ENCODE peak calls at places on chromosomes 2 and 18, in five cellular contexts. One of them, this sample, is unnamed.

GRCh38 chr18:80023173-80023572 is 11.1 kb upstream of the RBFA start:
- DNase-seq in GM23248: peak; percentile 9
- DNase-seq in OCI-LY7: peak; percentile 19
- DNase-seq in GM23338: peak; percentile 70
- DNase-seq in SK-N-SH: no peak
- DNase-seq in this sample: no peak

GRCh38 chr2:12931211-12931844 is 214.6 kb downstream of the TRIB2 start:
- DNase-seq in SK-N-SH: peak; percentile 75
- DNase-seq in GM23248: peak; percentile 75
- DNase-seq in GM23338: peak; percentile 69
- DNase-seq in OCI-LY7: peak; percentile 23
- DNase-seq in this sample: peak; percentile 13

GRCh38 chr2:173750332-173750731 is 214.8 kb downstream of the SP3 start:
- DNase-seq in GM23338: peak; percentile 82
- DNase-seq in SK-N-SH: no peak
- DNase-seq in OCI-LY7: no peak
- DNase-seq in GM23248: peak; percentile 33
- DNase-seq in this sample: no peak

GRCh38 chr18:50194623-50195532 is at the start of gene MYO5B:
- DNase-seq in GM23248: peak; percentile 5
- DNase-seq in GM23338: peak; percentile 89
- DNase-seq in SK-N-SH: peak; percentile 86
- DNase-seq in OCI-LY7: peak; percentile 10
- DNase-seq in this sample: peak; percentile 94

GRCh38 chr2:152813381-152813780 is 95.0 kb downstream of the ARL6IP6 start:
- DNase-seq in SK-N-SH: no peak
- DNase-seq in OCI-LY7: no peak
- DNase-seq in GM23248: no peak
- DNase-seq in GM23338: no peak
- DNase-seq in this sample: no peak

GRCh38 chr2:232974431-232974830 is 38.6 kb downstream of the NGEF start:
- DNase-seq in GM23248: no peak
- DNase-seq in SK-N-SH: no peak
- DNase-seq in OCI-LY7: no peak
- DNase-seq in GM23338: no peak
- DNase-seq in this sample: no peak

GRCh38 chr2:237861-238260 is 26.0 kb downstream of the SH3YL1 start:
- DNase-seq in OCI-LY7: no peak
- DNase-seq in SK-N-SH: no peak
- DNase-seq in GM23338: no peak
- DNase-seq in GM23248: no peak
- DNase-seq in this sample: no peak

GRCh38 chr18:22632191-22632590 is 214.5 kb upstream of the CTAGE1 start:
- DNase-seq in GM23338: no peak
- DNase-seq in OCI-LY7: no peak
- DNase-seq in SK-N-SH: no peak
- DNase-seq in GM23248: peak; percentile 10
- DNase-seq in this sample: no peak

GRCh38 chr2:11995381-11995947 is 249.0 kb downstream of the LPIN1 start:
- DNase-seq in GM23248: peak; percentile 61
- DNase-seq in OCI-LY7: no peak
- DNase-seq in GM23338: no peak
- DNase-seq in SK-N-SH: no peak
- DNase-seq in this sample: no peak

GRCh38 chr2:32783468-32783867 is 155.6 kb downstream of the TTC27 start:
- DNase-seq in GM23248: no peak
- DNase-seq in GM23338: no peak
- DNase-seq in OCI-LY7: no peak
- DNase-seq in SK-N-SH: no peak
- DNase-seq in this sample: no peak

GRCh38 chr2:218284106-218284811 is 8.0 kb downstream of the TMBIM1 start:
- DNase-seq in GM23338: no peak
- DNase-seq in OCI-LY7: no peak
- DNase-seq in GM23248: peak; percentile 94
- DNase-seq in SK-N-SH: no peak
- DNase-seq in this sample: peak; percentile 91

GRCh38 chr2:152925540-152926448 is 207.4 kb downstream of the ARL6IP6 start:
- DNase-seq in OCI-LY7: peak; percentile 56
- DNase-seq in GM23338: peak; percentile 92
- DNase-seq in GM23248: peak; percentile 64
- DNase-seq in SK-N-SH: peak; percentile 51
- DNase-seq in this sample: peak; percentile 65

GRCh38 chr18:62198259-62198658 is 11.2 kb downstream of the RELCH start:
- DNase-seq in OCI-LY7: no peak
- DNase-seq in SK-N-SH: no peak
- DNase-seq in GM23248: peak; percentile 66
- DNase-seq in GM23338: no peak
- DNase-seq in this sample: no peak

GRCh38 chr2:106642679-106643078 is 155.5 kb downstream of the CD8B2 start:
- DNase-seq in SK-N-SH: no peak
- DNase-seq in GM23248: no peak
- DNase-seq in GM23338: no peak
- DNase-seq in OCI-LY7: no peak
- DNase-seq in this sample: no peak

GRCh38 chr2:96691022-96691612 is 48.6 kb downstream of the FER1L5 start:
- DNase-seq in OCI-LY7: no peak
- DNase-seq in GM23338: no peak
- DNase-seq in GM23248: no peak
- DNase-seq in SK-N-SH: no peak
- DNase-seq in this sample: no peak

GRCh38 chr2:115084446-115084845 is 642.0 kb downstream of the DPP10 start:
- DNase-seq in GM23338: no peak
- DNase-seq in SK-N-SH: no peak
- DNase-seq in GM23248: no peak
- DNase-seq in OCI-LY7: no peak
- DNase-seq in this sample: no peak

GRCh38 chr2:221397179-221397578 is 174.9 kb downstream of the EPHA4 start:
- DNase-seq in GM23338: no peak
- DNase-seq in OCI-LY7: no peak
- DNase-seq in SK-N-SH: no peak
- DNase-seq in GM23248: peak; percentile 12
- DNase-seq in this sample: no peak

GRCh38 chr2:177545143-177545542 is 152.6 kb downstream of the AGPS start:
- DNase-seq in GM23248: no peak
- DNase-seq in SK-N-SH: no peak
- DNase-seq in GM23338: no peak
- DNase-seq in OCI-LY7: peak; percentile 53
- DNase-seq in this sample: peak; percentile 77

GRCh38 chr18:12038082-12038660 is 55.5 kb upstream of the ANKRD62 start:
- DNase-seq in OCI-LY7: no peak
- DNase-seq in SK-N-SH: peak; percentile 43
- DNase-seq in GM23248: peak; percentile 78
- DNase-seq in GM23338: peak; percentile 75
- DNase-seq in this sample: no peak

GRCh38 chr2:69811591-69811990 is 17.9 kb upstream of the GMCL1 start:
- DNase-seq in OCI-LY7: no peak
- DNase-seq in GM23338: no peak
- DNase-seq in GM23248: no peak
- DNase-seq in SK-N-SH: no peak
- DNase-seq in this sample: no peak

GRCh38 chr2:137888845-137889244 is 75.4 kb upstream of the HNMT start:
- DNase-seq in OCI-LY7: no peak
- DNase-seq in SK-N-SH: peak; percentile 25
- DNase-seq in GM23248: peak; percentile 23
- DNase-seq in GM23338: peak; percentile 75
- DNase-seq in this sample: peak; percentile 45

GRCh38 chr18:61992285-61992684 is 99.5 kb upstream of the RNF152 start:
- DNase-seq in GM23338: no peak
- DNase-seq in OCI-LY7: no peak
- DNase-seq in SK-N-SH: no peak
- DNase-seq in GM23248: peak; percentile 81
- DNase-seq in this sample: no peak

GRCh38 chr18:54109131-54109683 is 115.3 kb downstream of the MBD2 start:
- DNase-seq in OCI-LY7: no peak
- DNase-seq in SK-N-SH: no peak
- DNase-seq in GM23338: no peak
- DNase-seq in GM23248: peak; percentile 69
- DNase-seq in this sample: no peak

GRCh38 chr2:222239091-222239490 is 59.7 kb downstream of the PAX3 start:
- DNase-seq in GM23338: peak; percentile 29
- DNase-seq in OCI-LY7: no peak
- DNase-seq in SK-N-SH: no peak
- DNase-seq in GM23248: no peak
- DNase-seq in this sample: no peak

GRCh38 chr18:1668284-1668683 is 763.6 kb downstream of the ADCYAP1 start:
- DNase-seq in SK-N-SH: no peak
- DNase-seq in GM23338: no peak
- DNase-seq in OCI-LY7: no peak
- DNase-seq in GM23248: no peak
- DNase-seq in this sample: no peak

GRCh38 chr18:1663879-1664705 is 759.4 kb downstream of the ADCYAP1 start:
- DNase-seq in OCI-LY7: peak; percentile 40
- DNase-seq in SK-N-SH: peak; percentile 3
- DNase-seq in GM23248: peak; percentile 23
- DNase-seq in GM23338: peak; percentile 89
- DNase-seq in this sample: peak; percentile 47

GRCh38 chr18:1659190-1659589 is 754.5 kb downstream of the ADCYAP1 start:
- DNase-seq in GM23338: no peak
- DNase-seq in OCI-LY7: no peak
- DNase-seq in GM23248: no peak
- DNase-seq in SK-N-SH: no peak
- DNase-seq in this sample: no peak

GRCh38 chr18:1665064-1665463 is 760.4 kb downstream of the ADCYAP1 start:
- DNase-seq in SK-N-SH: no peak
- DNase-seq in OCI-LY7: no peak
- DNase-seq in GM23338: no peak
- DNase-seq in GM23248: no peak
- DNase-seq in this sample: no peak
- TF ChIP-seq EZH2phosphoT487 in SK-N-SH: no peak
- TF ChIP-seq EZH2phosphoT487 in OCI-LY7: no peak
- TF ChIP-seq EZH2phosphoT487 in GM23338: no peak
- TF ChIP-seq EZH2phosphoT487 in GM23248: no peak
- TF ChIP-seq EZH2phosphoT487 in this sample: no peak

GRCh38 chr2:71951067-71951436 is 196.6 kb downstream of the CYP26B1 start:
- DNase-seq in OCI-LY7: no peak
- DNase-seq in SK-N-SH: no peak
- DNase-seq in GM23248: peak; percentile 20
- DNase-seq in GM23338: no peak
- DNase-seq in this sample: no peak

GRCh38 chr2:71947809-71948208 is 199.9 kb downstream of the CYP26B1 start:
- DNase-seq in GM23248: no peak
- DNase-seq in GM23338: no peak
- DNase-seq in OCI-LY7: no peak
- DNase-seq in SK-N-SH: no peak
- DNase-seq in this sample: no peak

GRCh38 chr2:71950256-71951066 is 197.2 kb downstream of the CYP26B1 start:
- DNase-seq in SK-N-SH: no peak
- DNase-seq in GM23248: peak; percentile 59
- DNase-seq in OCI-LY7: no peak
- DNase-seq in GM23338: no peak
- DNase-seq in this sample: no peak

GRCh38 chr2:71949537-71949798 is 198.2 kb downstream of the CYP26B1 start:
- DNase-seq in OCI-LY7: no peak
- DNase-seq in GM23338: no peak
- DNase-seq in SK-N-SH: no peak
- DNase-seq in GM23248: no peak
- DNase-seq in this sample: no peak

GRCh38 chr2:71948781-71949536 is 198.7 kb downstream of the CYP26B1 start:
- DNase-seq in GM23338: no peak
- DNase-seq in OCI-LY7: no peak
- DNase-seq in GM23248: peak; percentile 92
- DNase-seq in SK-N-SH: no peak
- DNase-seq in this sample: no peak
- H2AFZ ChIP-seq in GM23338: no peak overlapping the region
- H2AFZ ChIP-seq in OCI-LY7: no peak overlapping the region
- H2AFZ ChIP-seq in GM23248: no peak overlapping the region
- H2AFZ ChIP-seq in SK-N-SH: no peak overlapping the region
- H2AFZ ChIP-seq in this sample: no peak overlapping the region

DNA sequence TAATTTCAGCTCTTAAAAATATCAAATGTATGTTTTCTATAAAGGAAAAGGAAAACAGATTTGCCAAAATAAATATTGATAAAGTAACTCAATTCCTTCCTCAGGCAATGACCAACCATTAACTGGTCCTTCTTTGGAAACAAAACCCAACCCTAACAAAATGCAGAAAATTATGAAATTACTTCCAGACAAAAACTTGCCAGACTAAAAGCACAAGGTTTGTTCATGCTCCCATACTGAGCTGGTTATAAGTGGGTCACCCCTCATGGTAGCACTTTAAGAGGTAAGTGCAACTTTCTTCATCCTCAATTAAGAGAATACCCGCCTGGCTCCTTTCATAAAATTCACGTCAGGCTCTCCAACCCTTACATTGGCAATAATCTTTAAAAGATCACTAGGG is 31.1 kb upstream of the TTC32 start:
- DNase-seq in GM23248: no peak
- DNase-seq in OCI-LY7: no peak
- DNase-seq in SK-N-SH: no peak
- DNase-seq in GM23338: no peak
- DNase-seq in this sample: no peak
- TF ChIP-seq EZH2phosphoT487 in GM23248: no peak
- TF ChIP-seq EZH2phosphoT487 in OCI-LY7: no peak
- TF ChIP-seq EZH2phosphoT487 in SK-N-SH: no peak
- TF ChIP-seq EZH2phosphoT487 in GM23338: no peak
- TF ChIP-seq EZH2phosphoT487 in this sample: no peak

DNA sequence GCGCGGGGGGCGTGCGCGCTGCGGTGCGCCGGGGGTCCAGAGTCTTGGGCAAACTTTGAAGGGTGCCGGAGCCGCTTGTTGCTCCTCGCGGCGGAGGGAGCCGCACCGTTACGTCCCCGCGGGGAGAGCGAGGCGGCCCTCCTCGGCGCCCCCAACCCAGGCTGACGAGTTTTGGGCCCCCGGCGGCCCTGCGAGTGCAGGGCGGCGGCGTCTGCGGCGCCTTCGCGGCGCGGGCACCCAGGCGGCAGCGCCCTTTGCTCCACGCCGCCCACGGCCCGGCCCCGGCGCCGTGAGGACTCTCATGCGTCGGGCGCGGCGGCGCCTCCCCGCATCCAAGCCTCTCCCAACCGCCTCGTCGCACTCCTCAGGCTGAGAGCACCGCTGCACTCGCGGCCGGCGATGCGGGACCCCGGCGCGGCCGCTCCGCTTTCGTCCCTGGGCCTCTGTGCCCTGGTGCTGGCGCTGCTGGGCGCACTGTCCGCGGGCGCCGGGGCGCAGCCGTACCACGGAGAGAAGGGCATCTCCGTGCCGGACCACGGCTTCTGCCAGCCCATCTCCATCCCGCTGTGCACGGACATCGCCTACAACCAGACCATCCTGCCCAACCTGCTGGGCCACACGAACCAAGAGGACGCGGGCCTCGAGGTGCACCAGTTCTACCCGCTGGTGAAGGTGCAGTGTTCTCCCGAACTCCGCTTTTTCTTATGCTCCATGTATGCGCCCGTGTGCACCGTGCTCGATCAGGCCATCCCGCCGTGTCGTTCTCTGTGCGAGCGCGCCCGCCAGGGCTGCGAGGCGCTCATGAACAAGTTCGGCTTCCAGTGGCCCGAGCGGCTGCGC is 814 bp downstream of the FZD7 start:
- DNase-seq in GM23338: no peak
- DNase-seq in GM23248: peak; percentile 83
- DNase-seq in OCI-LY7: no peak
- DNase-seq in SK-N-SH: peak; percentile 75
- DNase-seq in this sample: peak; percentile 16
- H2AFZ ChIP-seq in GM23338: no peak overlapping the region
- H2AFZ ChIP-seq in GM23248: peak overlapping the region; percentile 63
- H2AFZ ChIP-seq in OCI-LY7: peak overlapping the region; percentile 71
- H2AFZ ChIP-seq in SK-N-SH: peak overlapping the region; percentile 74
- H2AFZ ChIP-seq in this sample: peak overlapping the region; percentile 63

GRCh38 chr2:195600796-195601195 is 56.2 kb upstream of the SLC39A10 start:
- DNase-seq in GM23338: no peak
- DNase-seq in GM23248: no peak
- DNase-seq in OCI-LY7: no peak
- DNase-seq in SK-N-SH: no peak
- DNase-seq in this sample: no peak
- TF ChIP-seq EZH2phosphoT487 in GM23338: no peak
- TF ChIP-seq EZH2phosphoT487 in GM23248: no peak
- TF ChIP-seq EZH2phosphoT487 in OCI-LY7: no peak
- TF ChIP-seq EZH2phosphoT487 in SK-N-SH: no peak
- TF ChIP-seq EZH2phosphoT487 in this sample: no peak

GRCh38 chr2:154455201-154455600 is 243.3 kb upstream of the KCNJ3 start:
- DNase-seq in GM23338: no peak
- DNase-seq in GM23248: peak; percentile 26
- DNase-seq in OCI-LY7: no peak
- DNase-seq in SK-N-SH: no peak
- DNase-seq in this sample: no peak
- H2AFZ ChIP-seq in GM23338: no peak overlapping the region
- H2AFZ ChIP-seq in GM23248: peak overlapping the region; percentile 86
- H2AFZ ChIP-seq in OCI-LY7: no peak overlapping the region
- H2AFZ ChIP-seq in SK-N-SH: no peak overlapping the region
- H2AFZ ChIP-seq in this sample: no peak overlapping the region

This sample was measured in MM.1S.